ENCODE peak calls at places on chromosomes 4 and X, in six cellular contexts. R, J, N, F, E and K are unnamed samples.

GRCh38 chrX:23792861-23793553 is 10.0 kb downstream of the SAT1 start:
- DNase-seq in J (no peak), E (no peak), F (no peak), R (no peak), N (no peak), K (no peak)

GRCh38 chrX:16039834-16040233 is 83.5 kb upstream of the GRPR start:
- DNase-seq in E (no peak), F (no peak), J (no peak), R (no peak), N (no peak), K (no peak)

GRCh38 chrX:30888526-30889146 is 418 bp downstream of the TAB3 start:
- DNase-seq in J (peak; percentile 33), E (peak; percentile 42), R (no peak), N (no peak), F (no peak), K (peak; percentile 5)

GRCh38 chr4:169971456-169972015 is 54.7 kb downstream of the MFAP3L start:
- DNase-seq in N (no peak), E (no peak), R (no peak), F (no peak), J (no peak), K (no peak)

GRCh38 chr4:78121338-78121904 is 64.3 kb downstream of the FRAS1 start:
- DNase-seq in N (no peak), J (no peak), F (no peak), E (no peak), R (no peak), K (no peak)

GRCh38 chr4:145098675-145099037 is 545 bp downstream of the ABCE1 start:
- DNase-seq in R (peak; percentile 56), F (no peak), N (peak; percentile 23), J (peak; percentile 69), E (no peak), K (no peak)

GRCh38 chr4:38368612-38369011 is 295.4 kb upstream of the KLF3 start:
- DNase-seq in J (no peak), N (no peak), E (no peak), F (no peak), R (no peak), K (no peak)

GRCh38 chr4:26028793-26029511 is 114.9 kb downstream of the SMIM20 start:
- DNase-seq in J (peak; percentile 37), N (no peak), F (no peak), E (peak; percentile 91), R (peak; percentile 27), K (peak; percentile 81)

GRCh38 chr4:38069271-38069760 is 109.1 kb downstream of the PTTG2 start:
- DNase-seq in J (peak; percentile 78), E (no peak), N (no peak), R (no peak), F (no peak), K (no peak)

GRCh38 chr4:170247585-170247984 is 157.8 kb upstream of the AADAT start:
- DNase-seq in J (no peak), F (no peak), N (no peak), R (no peak), E (no peak), K (no peak)

GRCh38 chrX:155132110-155132509 is 60.8 kb downstream of the BRCC3 start:
- DNase-seq in R (no peak), N (no peak), J (no peak), E (no peak), F (no peak), K (no peak)

GRCh38 chrX:14022019-14022418 is 7.7 kb downstream of the GEMIN8 start:
- DNase-seq in N (no peak), E (no peak), R (no peak), J (no peak), F (no peak), K (no peak)

GRCh38 chrX:1196436-1196835 is 16.0 kb downstream of the CRLF2 start:
- DNase-seq in R (no peak), J (no peak), F (no peak), N (no peak), E (peak; percentile 14), K (no peak)

GRCh38 chrX:42996861-42997260 is 218.9 kb upstream of the PPP1R2C start:
- DNase-seq in F (no peak), R (no peak), N (no peak), E (no peak), J (no peak), K (no peak)
- TF ChIP-seq YY1 in F (no peak), R (no peak), N (no peak), E (no peak), J (no peak), K (no peak)

GRCh38 chr4:158998624-158999023 is 104.3 kb upstream of the RAPGEF2 start:
- DNase-seq in E (no peak), J (no peak), F (no peak), N (peak; percentile 21), R (no peak), K (no peak)
- TF ChIP-seq ZNF274 in E (no peak), J (no peak), F (no peak), N (no peak), R (no peak), K (no peak)

GRCh38 chr4:105473340-105474109 is at the start of gene PPA2:
- DNase-seq in E (peak; percentile 90), N (peak; percentile 78), J (peak; percentile 91), F (peak; percentile 55), R (peak; percentile 79), K (peak; percentile 61)

GRCh38 chr4:105472871-105473339 is 957 bp downstream of the PPA2 start:
- DNase-seq in F (peak; percentile 44), E (no peak), J (no peak), R (no peak), N (no peak), K (no peak)

GRCh38 chr4:105471566-105472176 is 2.2 kb downstream of the PPA2 start:
- DNase-seq in R (peak; percentile 75), E (peak; percentile 67), J (peak; percentile 85), F (peak; percentile 66), N (peak; percentile 69), K (peak; percentile 40)

DNA sequence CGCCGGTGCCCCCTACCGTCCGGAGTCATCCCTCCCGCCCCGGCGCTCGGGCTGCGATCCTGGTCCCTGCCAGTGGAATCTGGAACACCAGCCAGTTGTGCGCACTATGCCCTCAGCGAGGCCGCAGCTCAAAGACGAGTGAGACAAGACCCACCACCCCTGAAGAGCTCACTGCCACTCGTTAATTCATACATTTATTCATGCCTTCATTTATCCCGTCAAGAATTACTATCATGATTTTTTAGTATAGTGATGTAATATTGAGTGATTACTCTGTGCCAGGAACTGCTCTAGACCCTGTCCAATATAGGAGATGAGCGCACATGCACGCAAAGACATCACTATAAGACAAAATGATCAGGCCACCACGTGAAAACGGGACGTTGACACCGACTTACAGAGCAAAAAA is 252 bp upstream of the PPA2 start:
- DNase-seq in N (no peak), R (no peak), F (no peak), J (no peak), E (no peak), K (no peak)
- TF ChIP-seq YY1 in N (no peak), R (no peak), F (no peak), J (no peak), E (no peak), K (no peak)

GRCh38 chr4:11011249-11011648 is 326.7 kb upstream of the CLNK start:
- DNase-seq in N (no peak), J (no peak), F (no peak), E (no peak), R (no peak), K (no peak)
- TF ChIP-seq ZNF274 in N (no peak), J (no peak), F (no peak), E (no peak), R (no peak), K (no peak)